ENCODE peak calls at places on chromosomes 7 and 10, in four cellular contexts. C is CD8-positive, alpha-beta T cell; Q is mucosa of descending colon; Z is tibial artery. G is an unnamed sample.

GRCh38 chr10:28326516-28327493 is 23.9 kb upstream of the MPP7 start:
- DNase-seq in Z (peak; percentile 50), Q (no peak), C (no peak), G (no peak)

GRCh38 chr7:27046854-27047549 is 48.8 kb downstream of the HOXA1 start:
- DNase-seq in Z (no peak), Q (no peak), C (no peak), G (no peak)

GRCh38 chr10:11014671-11015141 is 3.0 kb upstream of the CELF2 start:
- DNase-seq in C (no peak), Z (no peak), Q (peak; percentile 60), G (peak; percentile 56)

GRCh38 chr7:80918909-80919721 is at the start of gene SEMA3C:
- DNase-seq in C (no peak), Q (peak; percentile 95), Z (peak; percentile 85), G (peak; percentile 96)

GRCh38 chr7:73901823-73902597 is 41.1 kb downstream of the TMEM270 start:
- DNase-seq in Q (peak; percentile 18), C (no peak), Z (peak; percentile 20), G (peak; percentile 68)

GRCh38 chr7:131123991-131124629 is 203.6 kb upstream of the MKLN1 start:
- DNase-seq in Q (no peak), Z (no peak), C (no peak), G (no peak)

GRCh38 chr10:42866115-42866995 is 83.8 kb downstream of the BMS1 start:
- DNase-seq in Q (peak; percentile 82), C (peak; percentile 43), Z (peak; percentile 64), G (peak; percentile 93)

GRCh38 chr7:135151162-135151932 is 3.5 kb downstream of the TMEM140 start:
- DNase-seq in C (no peak), Z (no peak), Q (no peak), G (no peak)

GRCh38 chr7:12729112-12729511 is 41.7 kb downstream of the ARL4A start:
- DNase-seq in Q (peak; percentile 38), C (no peak), Z (peak; percentile 78), G (no peak)

GRCh38 chr10:1366277-1366676 is 310.1 kb downstream of the WDR37 start:
- DNase-seq in Q (no peak), Z (no peak), C (no peak), G (no peak)

GRCh38 chr10:125160856-125161569 is 650 bp upstream of the CTBP2 start:
- DNase-seq in Z (peak; percentile 92), Q (peak; percentile 82), C (no peak), G (peak; percentile 91)

GRCh38 chr7:35624299-35625186 is 70.4 kb downstream of the HERPUD2 start:
- DNase-seq in C (peak; percentile 31), Z (no peak), Q (no peak), G (no peak)

DNA sequence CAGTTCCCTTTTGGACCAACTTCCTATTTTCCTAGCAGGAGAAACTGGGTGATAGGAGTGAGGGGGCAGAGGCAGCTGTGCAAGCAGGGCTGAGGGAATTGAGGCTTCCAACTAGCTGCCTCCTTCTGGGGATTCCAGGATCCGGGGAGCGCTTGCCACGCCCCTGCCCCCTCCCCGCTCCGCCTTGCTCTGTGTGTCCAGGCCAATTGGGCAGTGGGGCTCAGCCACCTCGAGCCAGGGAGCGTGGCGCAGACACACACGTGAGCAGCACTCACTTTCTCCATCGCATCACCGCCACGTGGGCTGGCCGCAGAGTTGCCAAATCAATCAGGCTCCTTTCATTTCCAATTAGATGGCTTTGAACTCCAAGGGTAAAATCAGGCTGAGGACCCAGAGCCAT is 173.3 kb downstream of the SH3PXD2A start:
- DNase-seq in C (no peak), Q (no peak), Z (peak; percentile 60), G (no peak)
- H3K4me1 ChIP-seq in C (peaks cover 25% of the 10 kb centered on the region), Q (peaks cover 20% of the 10 kb centered on the region), Z (peaks cover 21% of the 10 kb centered on the region), G (peaks cover 7% of the 10 kb centered on the region)

DNA sequence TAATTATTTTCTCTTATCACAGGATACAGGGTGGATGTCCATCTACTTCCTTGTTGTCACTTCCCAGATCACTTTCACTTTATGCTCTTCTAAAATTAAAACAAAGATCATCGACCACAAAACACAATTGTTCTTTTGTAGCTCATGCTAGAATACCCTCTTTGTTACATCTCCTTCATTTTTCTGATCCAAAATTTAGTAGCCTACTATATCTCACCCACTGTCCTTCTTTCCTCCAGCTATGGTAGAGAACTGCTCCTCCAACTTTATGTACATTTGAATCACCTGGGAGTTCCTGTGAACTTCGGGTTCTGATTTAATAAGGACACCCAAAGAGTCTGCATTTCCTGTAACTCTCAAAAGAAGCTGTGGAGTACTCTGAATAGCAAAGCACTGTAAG is 1.2 kb upstream of the AHR start:
- DNase-seq in C (no peak), Z (no peak), Q (no peak), G (no peak)
- H3K4me3 ChIP-seq in C (no peak overlapping the region), Z (peak overlapping the region; percentile 4), Q (no peak overlapping the region), G (peak overlapping the region; percentile 53)

DNA sequence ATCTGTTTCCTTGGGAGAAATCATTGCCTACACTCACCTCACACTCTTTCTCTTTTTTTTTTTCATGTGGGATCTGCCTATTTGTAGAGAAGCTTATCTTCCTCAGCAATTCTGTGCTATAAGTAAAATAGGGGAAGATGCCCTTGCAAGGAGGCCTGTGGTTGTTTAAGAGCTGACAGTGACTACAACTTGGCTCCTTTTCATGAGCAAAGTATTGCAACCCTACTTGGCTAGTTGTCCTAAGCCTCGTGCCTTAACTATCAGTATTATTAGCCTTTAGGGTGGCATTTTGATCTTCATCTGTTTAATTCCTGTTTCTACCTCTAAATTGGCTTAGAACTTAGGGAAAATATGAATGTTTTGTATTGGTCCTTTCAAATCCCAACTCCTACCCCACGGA is 56.1 kb downstream of the SLC16A12 start:
- DNase-seq in Q (no peak), Z (no peak), C (no peak), G (no peak)
- H3K4me1 ChIP-seq in Q (peaks cover 4% of the 10 kb centered on the region), Z (peaks cover 82% of the 10 kb centered on the region), C (no peaks in the 10 kb centered on the region), G (peaks cover 25% of the 10 kb centered on the region)

GRCh38 chr7:94182721-94183120 is 178.6 kb upstream of the BET1 start:
- DNase-seq in Q (no peak), C (no peak), Z (no peak), G (no peak)

GRCh38 chr7:94182066-94182465 is 177.9 kb upstream of the BET1 start:
- DNase-seq in C (no peak), Z (no peak), Q (no peak), G (no peak)

GRCh38 chr7:94188350-94188749 is 184.2 kb upstream of the BET1 start:
- DNase-seq in Q (no peak), Z (no peak), C (no peak), G (no peak)

GRCh38 chr7:94179466-94179865 is 175.3 kb upstream of the BET1 start:
- DNase-seq in C (no peak), Q (no peak), Z (no peak), G (no peak)

GRCh38 chr7:94183289-94183749 is 179.2 kb upstream of the BET1 start:
- DNase-seq in Q (no peak), Z (no peak), C (no peak), G (peak; percentile 46)
- H3K4me3 ChIP-seq in Q (no peak overlapping the region), Z (no peak overlapping the region), C (no peak overlapping the region), G (no peak overlapping the region)

DNA sequence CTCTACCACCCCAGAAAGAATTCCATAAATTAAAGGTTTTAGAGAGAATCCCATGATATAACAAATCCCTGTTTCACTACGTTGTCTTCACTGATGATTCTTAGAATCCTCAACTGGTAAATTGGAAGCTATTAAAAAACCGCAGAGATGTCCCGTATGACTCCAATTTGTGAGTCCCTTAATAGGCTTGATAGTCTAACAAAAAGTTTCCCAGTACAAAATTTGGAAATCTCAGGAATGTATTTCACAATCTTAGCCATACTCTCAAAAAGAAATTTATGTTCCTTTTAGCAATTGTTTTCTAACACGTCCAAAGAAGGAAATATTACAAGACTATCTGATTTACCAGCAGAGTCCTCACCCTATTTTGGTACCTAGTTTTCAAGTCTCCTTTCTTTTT is 2.5 kb downstream of the TES start:
- DNase-seq in C (no peak), Q (no peak), Z (no peak), G (no peak)
- H3K4me1 ChIP-seq in C (peaks cover 63% of the 10 kb centered on the region), Q (peaks cover 24% of the 10 kb centered on the region), Z (peaks cover 48% of the 10 kb centered on the region), G (peaks cover 2% of the 10 kb centered on the region)

GRCh38 chr10:110228066-110228465 is 20.7 kb downstream of the MXI1 start:
- DNase-seq in Z (no peak), C (no peak), Q (no peak), G (no peak)
- H3K4me3 ChIP-seq in Z (peak overlapping the region; percentile 92), C (no peak overlapping the region), Q (no peak overlapping the region), G (no peak overlapping the region)

GRCh38 chr10:132632851-132633684 is 95.5 kb downstream of the INPP5A start:
- DNase-seq in Q (peak; percentile 25), Z (no peak), C (no peak), G (peak; percentile 60)

GRCh38 chr10:132632091-132632561 is 94.5 kb downstream of the INPP5A start:
- DNase-seq in Z (no peak), C (no peak), Q (peak; percentile 20), G (peak; percentile 72)

GRCh38 chr10:132634947-132635271 is 97.3 kb downstream of the INPP5A start:
- DNase-seq in C (no peak), Z (no peak), Q (no peak), G (no peak)

GRCh38 chr10:132636358-132636757 is 98.8 kb downstream of the INPP5A start:
- DNase-seq in Q (no peak), Z (no peak), C (no peak), G (no peak)

GRCh38 chr10:132634241-132634946 is 96.8 kb downstream of the INPP5A start:
- DNase-seq in Z (no peak), Q (peak; percentile 77), C (no peak), G (no peak)
- H3K4me1 ChIP-seq in Z (peaks cover 90% of the 10 kb centered on the region), Q (peaks cover 17% of the 10 kb centered on the region), C (peaks cover 4% of the 10 kb centered on the region), G (peaks cover 30% of the 10 kb centered on the region)

GRCh38 chr7:19773361-19773760 is at the start of gene TMEM196:
- DNase-seq in Z (no peak), Q (no peak), C (no peak), G (no peak)
- H3K4me3 ChIP-seq in Z (no peak within 1 kb of the TSS), Q (no peak within 1 kb of the TSS), C (no peak within 1 kb of the TSS), G (peak within 1 kb of the TSS; percentile 39)